ENCODE peak calls at places on chromosomes 13 and 19, in nine cellular contexts. Y, M, E, G, Z, T, L, Q and J are unnamed samples.

GRCh38 chr19:47099576-47100050 is 14.0 kb downstream of the ZC3H4 start:
- DNase-seq in Y (no peak), Q (no peak), T (no peak), E (no peak), L (no peak), G (no peak), Z (no peak), M (no peak), J (no peak)

GRCh38 chr19:48726573-48726972 is 7.0 kb upstream of the MAMSTR start:
- DNase-seq in E (no peak), G (peak; percentile 17), M (no peak), Z (no peak), Y (no peak), T (no peak), Q (no peak), L (no peak), J (no peak)

GRCh38 chr13:29513002-29513980 is 82.2 kb downstream of the SLC7A1 start:
- DNase-seq in Z (no peak), Y (no peak), E (peak; percentile 43), M (no peak), G (peak; percentile 63), L (no peak), Q (no peak), T (no peak), J (no peak)

GRCh38 chr19:8129061-8129460 is 20.3 kb downstream of the FBN3 start:
- DNase-seq in L (no peak), T (no peak), M (no peak), E (no peak), Z (no peak), Q (no peak), Y (no peak), G (no peak), J (no peak)

GRCh38 chr13:44045179-44045562 is 165.5 kb downstream of the LACC1 start:
- DNase-seq in M (no peak), Q (no peak), Z (peak; percentile 23), T (no peak), E (no peak), Y (no peak), G (no peak), L (no peak), J (no peak)

GRCh38 chr13:50783066-50783465 is 60.4 kb downstream of the DLEU7 start:
- DNase-seq in T (no peak), Y (no peak), Q (no peak), G (no peak), L (no peak), M (no peak), Z (no peak), E (no peak), J (no peak)

GRCh38 chr19:35449347-35450043 is 1.4 kb downstream of the FFAR2 start:
- DNase-seq in L (no peak), G (no peak), Z (no peak), M (no peak), Y (no peak), Q (no peak), T (no peak), E (no peak), J (no peak)

GRCh38 chr19:50632151-50632835 is 7.4 kb downstream of the SYT3 start:
- DNase-seq in Q (no peak), G (no peak), Y (no peak), L (no peak), M (no peak), T (no peak), Z (no peak), E (no peak), J (no peak)

GRCh38 chr19:52995711-52996110 is 18.0 kb upstream of the ERVV-1 start:
- DNase-seq in G (no peak), Y (no peak), L (no peak), M (no peak), T (no peak), Q (no peak), E (no peak), Z (no peak), J (no peak)

GRCh38 chr19:39927524-39928356 is 6.7 kb downstream of the FCGBP start:
- DNase-seq in E (no peak), L (no peak), Y (no peak), Q (no peak), T (no peak), Z (no peak), G (no peak), M (no peak), J (no peak)

GRCh38 chr19:50705422-50706019 is 14.1 kb downstream of the SHANK1 start:
- DNase-seq in Z (peak; percentile 33), L (peak; percentile 70), M (peak; percentile 23), E (peak; percentile 94), T (no peak), Q (peak; percentile 43), G (peak; percentile 88), Y (no peak), J (no peak)

GRCh38 chr13:104389722-104390121 is 1323.5 kb upstream of the SLC10A2 start:
- DNase-seq in G (no peak), E (no peak), T (no peak), M (no peak), Z (no peak), Y (no peak), L (no peak), Q (peak; percentile 77), J (no peak)

GRCh38 chr13:94559201-94559795 is 36.7 kb downstream of the TGDS start:
- DNase-seq in G (no peak), Z (no peak), L (no peak), T (no peak), E (no peak), M (no peak), Y (no peak), Q (no peak), J (no peak)

GRCh38 chr13:101640797-101641400 is 188.4 kb downstream of the ITGBL1 start:
- DNase-seq in Z (no peak), M (no peak), G (peak; percentile 95), Y (no peak), T (no peak), Q (peak; percentile 67), L (no peak), E (peak; percentile 12), J (peak; percentile 65)

GRCh38 chr13:29693297-29693945 is 97.9 kb upstream of the SLC7A1 start:
- DNase-seq in Y (no peak), Z (no peak), L (no peak), G (no peak), E (no peak), M (no peak), Q (no peak), T (no peak), J (no peak)

GRCh38 chr13:44106231-44107152 is 226.8 kb downstream of the LACC1 start:
- DNase-seq in L (no peak), E (no peak), T (no peak), G (no peak), Z (no peak), Q (no peak), Y (peak; percentile 65), M (no peak), J (no peak)

GRCh38 chr13:43270043-43270830 is 246.9 kb downstream of the DNAJC15 start:
- DNase-seq in M (no peak), T (no peak), L (no peak), Q (no peak), G (no peak), Y (no peak), Z (no peak), E (no peak), J (no peak)

GRCh38 chr13:50136678-50137077 is 121.4 kb downstream of the KCNRG start:
- DNase-seq in Q (no peak), E (no peak), T (no peak), G (no peak), Z (no peak), L (no peak), Y (no peak), M (no peak), J (no peak)

GRCh38 chr13:46232281-46232680 is 20.6 kb downstream of the LRRC63 start:
- DNase-seq in Z (no peak), G (peak; percentile 32), L (no peak), Q (no peak), M (no peak), E (no peak), Y (no peak), T (no peak), J (no peak)

GRCh38 chr19:19668230-19669012 is at the start of gene ZNF101:
- DNase-seq in Q (peak; percentile 47), Z (peak; percentile 90), G (peak; percentile 95), T (peak; percentile 94), L (peak; percentile 96), E (peak; percentile 95), M (peak; percentile 91), Y (peak; percentile 93), J (peak; percentile 37)

GRCh38 chr13:34627905-34628682 is 314.0 kb upstream of the NBEA start:
- DNase-seq in Q (no peak), T (no peak), L (no peak), E (no peak), Y (no peak), G (no peak), Z (no peak), M (no peak), J (no peak)

GRCh38 chr13:98785405-98785804 is 32.9 kb upstream of the SLC15A1 start:
- DNase-seq in T (no peak), Y (no peak), E (no peak), G (no peak), Q (no peak), M (no peak), L (no peak), Z (no peak), J (no peak)

GRCh38 chr19:14149509-14149994 is 13.2 kb upstream of the ASF1B start:
- DNase-seq in M (peak; percentile 34), T (peak; percentile 80), Q (no peak), G (no peak), E (peak; percentile 51), Y (peak; percentile 87), L (no peak), Z (no peak), J (no peak)

GRCh38 chr19:40424637-40425449 is 949 bp downstream of the SERTAD1 start:
- DNase-seq in M (no peak), L (peak; percentile 51), Y (no peak), G (peak; percentile 40), Z (no peak), Q (no peak), T (no peak), E (no peak), J (no peak)

GRCh38 chr13:80921971-80922370 is 581.0 kb upstream of the SPRY2 start:
- DNase-seq in Y (no peak), Q (no peak), E (no peak), M (no peak), L (no peak), G (peak; percentile 10), T (no peak), Z (no peak), J (no peak)

GRCh38 chr13:113452942-113453901 is at the start of gene ADPRHL1:
- DNase-seq in M (no peak), Z (no peak), G (no peak), Y (peak; percentile 74), E (no peak), T (no peak), L (peak; percentile 56), Q (no peak), J (no peak)

GRCh38 chr13:79631260-79631659 is 150.3 kb downstream of the NDFIP2 start:
- DNase-seq in T (no peak), Q (peak; percentile 41), Y (no peak), L (no peak), E (peak; percentile 24), Z (peak; percentile 82), M (no peak), G (peak; percentile 96), J (peak; percentile 23)

GRCh38 chr19:55305491-55305890 is 19.6 kb downstream of the TMEM150B start:
- DNase-seq in E (peak; percentile 61), Y (no peak), Q (no peak), L (peak; percentile 57), T (no peak), Z (no peak), M (peak; percentile 55), G (peak; percentile 57), J (no peak)

GRCh38 chr13:39788097-39788496 is 132.6 kb downstream of the COG6 start:
- DNase-seq in Q (no peak), Z (no peak), E (no peak), M (no peak), L (no peak), G (no peak), Y (no peak), T (no peak), J (no peak)

GRCh38 chr13:24709186-24709913 is 29.1 kb downstream of the ATP12A start:
- DNase-seq in E (no peak), L (no peak), M (peak; percentile 44), Q (no peak), Y (no peak), Z (no peak), G (no peak), T (no peak), J (no peak)

GRCh38 chr19:48819366-48819816 is 8.6 kb upstream of the BCAT2 start:
- DNase-seq in E (peak; percentile 75), L (no peak), T (peak; percentile 94), Q (peak; percentile 81), Y (peak; percentile 98), Z (no peak), M (no peak), G (peak; percentile 16), J (no peak)